ENCODE peak calls at places on chromosome 13, in four cellular contexts. One of them, this sample, is unnamed.

GRCh38 chr13:76516013-76516412 is 370.2 kb downstream of the KCTD12 start:
- DNase-seq in epithelial cell of proximal tubule: no peak
- DNase-seq in pancreas: no peak
- DNase-seq in RWPE2: no peak
- DNase-seq in this sample: no peak

GRCh38 chr13:44294868-44295267 is 78.8 kb upstream of the SERP2 start:
- DNase-seq in epithelial cell of proximal tubule: no peak
- DNase-seq in pancreas: no peak
- DNase-seq in RWPE2: no peak
- DNase-seq in this sample: no peak

GRCh38 chr13:107736149-107736548 is 479.2 kb downstream of the LIG4 start:
- DNase-seq in epithelial cell of proximal tubule: no peak
- DNase-seq in pancreas: no peak
- DNase-seq in RWPE2: no peak
- DNase-seq in this sample: no peak

GRCh38 chr13:23183292-23183691 is 2.5 kb downstream of the SGCG start:
- DNase-seq in epithelial cell of proximal tubule: no peak
- DNase-seq in pancreas: no peak
- DNase-seq in RWPE2: no peak
- DNase-seq in this sample: no peak

GRCh38 chr13:101763191-101763590 is 310.7 kb downstream of the ITGBL1 start:
- DNase-seq in epithelial cell of proximal tubule: no peak
- DNase-seq in pancreas: no peak
- DNase-seq in RWPE2: no peak
- DNase-seq in this sample: no peak

GRCh38 chr13:82565191-82565590 is 1317.1 kb downstream of the SLITRK1 start:
- DNase-seq in epithelial cell of proximal tubule: no peak
- DNase-seq in pancreas: no peak
- DNase-seq in RWPE2: no peak
- DNase-seq in this sample: no peak

GRCh38 chr13:50244913-50245574 is 229.8 kb downstream of the KCNRG start:
- DNase-seq in epithelial cell of proximal tubule: peak; percentile 83
- DNase-seq in pancreas: no peak
- DNase-seq in RWPE2: no peak
- DNase-seq in this sample: no peak

GRCh38 chr13:63944896-63945295 is 2529.2 kb upstream of the PCDH20 start:
- DNase-seq in epithelial cell of proximal tubule: no peak
- DNase-seq in pancreas: no peak
- DNase-seq in RWPE2: no peak
- DNase-seq in this sample: no peak

GRCh38 chr13:74070065-74070464 is 64.1 kb downstream of the KLF12 start:
- DNase-seq in epithelial cell of proximal tubule: no peak
- DNase-seq in pancreas: no peak
- DNase-seq in RWPE2: no peak
- DNase-seq in this sample: no peak

GRCh38 chr13:112670118-112670517 is 19.7 kb upstream of the ATP11A start:
- DNase-seq in epithelial cell of proximal tubule: peak; percentile 82
- DNase-seq in pancreas: no peak
- DNase-seq in RWPE2: no peak
- DNase-seq in this sample: no peak

GRCh38 chr13:50355797-50356196 is 340.6 kb downstream of the KCNRG start:
- DNase-seq in epithelial cell of proximal tubule: no peak
- DNase-seq in pancreas: no peak
- DNase-seq in RWPE2: no peak
- DNase-seq in this sample: no peak

GRCh38 chr13:106143392-106143791 is 392.1 kb downstream of the EFNB2 start:
- DNase-seq in epithelial cell of proximal tubule: no peak
- DNase-seq in pancreas: no peak
- DNase-seq in RWPE2: no peak
- DNase-seq in this sample: peak; percentile 19

GRCh38 chr13:72886272-72887062 is 104.5 kb downstream of the PIBF1 start:
- DNase-seq in epithelial cell of proximal tubule: no peak
- DNase-seq in pancreas: no peak
- DNase-seq in RWPE2: no peak
- DNase-seq in this sample: no peak

GRCh38 chr13:114063545-114064515 is 68.6 kb downstream of the RASA3 start:
- DNase-seq in epithelial cell of proximal tubule: no peak
- DNase-seq in pancreas: no peak
- DNase-seq in RWPE2: no peak
- DNase-seq in this sample: no peak

GRCh38 chr13:106362637-106363036 is 172.8 kb downstream of the EFNB2 start:
- DNase-seq in epithelial cell of proximal tubule: no peak
- DNase-seq in pancreas: no peak
- DNase-seq in RWPE2: no peak
- DNase-seq in this sample: no peak

GRCh38 chr13:82654851-82655517 is 1227.3 kb downstream of the SLITRK1 start:
- DNase-seq in epithelial cell of proximal tubule: no peak
- DNase-seq in pancreas: peak; percentile 19
- DNase-seq in RWPE2: no peak
- DNase-seq in this sample: no peak

GRCh38 chr13:100515410-100515800 is 73.2 kb downstream of the GGACT start:
- DNase-seq in epithelial cell of proximal tubule: no peak
- DNase-seq in pancreas: no peak
- DNase-seq in RWPE2: no peak
- DNase-seq in this sample: no peak

GRCh38 chr13:100518394-100519062 is 70.1 kb downstream of the GGACT start:
- DNase-seq in epithelial cell of proximal tubule: no peak
- DNase-seq in pancreas: no peak
- DNase-seq in RWPE2: no peak
- DNase-seq in this sample: no peak

GRCh38 chr13:100514788-100515409 is 73.7 kb downstream of the GGACT start:
- DNase-seq in epithelial cell of proximal tubule: peak; percentile 26
- DNase-seq in pancreas: peak; percentile 80
- DNase-seq in RWPE2: no peak
- DNase-seq in this sample: no peak

GRCh38 chr13:100517706-100518105 is 70.9 kb downstream of the GGACT start:
- DNase-seq in epithelial cell of proximal tubule: no peak
- DNase-seq in pancreas: no peak
- DNase-seq in RWPE2: no peak
- DNase-seq in this sample: no peak

DNA sequence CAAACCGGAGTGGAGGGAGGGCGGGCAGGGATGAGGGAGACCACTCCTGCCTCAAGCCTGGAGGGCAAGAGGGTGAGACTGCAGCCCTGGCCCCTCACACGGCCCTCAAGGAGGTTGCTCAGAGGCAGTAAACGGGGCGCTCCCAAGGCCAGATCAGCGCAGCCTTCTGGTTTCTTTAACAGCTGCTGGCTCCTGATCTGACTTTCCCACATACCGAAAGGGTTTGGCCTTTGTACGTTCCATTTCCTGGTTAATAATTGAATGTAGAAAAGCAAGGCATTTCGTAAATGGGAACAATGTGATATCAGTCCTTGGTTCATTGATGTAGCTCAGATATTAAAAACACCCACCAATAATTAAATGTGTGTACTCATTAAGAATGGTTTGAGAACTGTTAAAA is 71.5 kb downstream of the GGACT start:
- DNase-seq in epithelial cell of proximal tubule: peak; percentile 72
- DNase-seq in pancreas: peak; percentile 43
- DNase-seq in RWPE2: no peak
- DNase-seq in this sample: no peak
- H3K4me3 ChIP-seq in epithelial cell of proximal tubule: peak overlapping the region; percentile 28
- H3K4me3 ChIP-seq in pancreas: no peak overlapping the region
- H3K4me3 ChIP-seq in RWPE2: no peak overlapping the region
- H3K4me3 ChIP-seq in this sample: no peak overlapping the region

GRCh38 chr13:102914629-102914935 is 68.8 kb downstream of the ERCC5 start:
- DNase-seq in epithelial cell of proximal tubule: no peak
- DNase-seq in pancreas: no peak
- DNase-seq in RWPE2: no peak
- DNase-seq in this sample: no peak
- TF ChIP-seq CTCF in epithelial cell of proximal tubule: no peak
- TF ChIP-seq CTCF in pancreas: no peak
- TF ChIP-seq CTCF in RWPE2: no peak
- TF ChIP-seq CTCF in this sample: no peak

DNA sequence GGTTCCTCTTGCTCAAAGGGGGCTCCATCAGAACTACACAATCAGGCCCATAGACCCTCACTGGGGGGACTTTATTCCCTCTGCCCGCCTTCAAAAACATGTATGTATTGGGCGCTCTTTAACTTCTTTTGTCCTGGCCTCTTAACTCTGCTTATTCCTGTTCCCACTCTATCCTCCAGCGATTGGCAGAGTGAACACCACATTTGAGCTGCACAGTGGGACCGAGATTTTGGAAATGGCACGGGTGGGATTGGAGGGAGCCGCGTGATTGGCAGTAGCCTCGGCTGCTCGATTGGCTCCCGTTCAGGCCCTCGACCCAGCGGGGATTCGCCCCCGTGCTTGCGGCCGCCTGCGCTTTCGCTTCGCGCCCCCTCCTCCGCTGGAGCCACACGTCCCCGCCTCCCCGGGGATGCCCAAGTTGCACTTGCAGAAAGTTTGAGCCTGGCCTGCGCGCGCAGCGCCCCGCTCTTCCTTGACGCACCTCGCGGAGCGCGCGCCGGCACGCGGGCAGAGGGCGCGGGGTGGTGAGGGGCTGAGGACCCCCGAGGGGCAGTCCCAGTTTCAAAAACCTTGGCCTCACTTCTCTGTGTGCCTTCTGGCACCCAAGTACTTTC is at the start of gene ZIC5:
- DNase-seq in epithelial cell of proximal tubule: no peak
- DNase-seq in pancreas: no peak
- DNase-seq in RWPE2: peak; percentile 50
- DNase-seq in this sample: no peak
- H3K4me3 ChIP-seq in epithelial cell of proximal tubule: no peak within 1 kb of the TSS
- H3K4me3 ChIP-seq in pancreas: peak within 1 kb of the TSS; percentile 22
- H3K4me3 ChIP-seq in RWPE2: peak within 1 kb of the TSS; percentile 22
- H3K4me3 ChIP-seq in this sample: no peak within 1 kb of the TSS

GRCh38 chr13:85896516-85897450 is 97.6 kb upstream of the SLITRK6 start:
- DNase-seq in epithelial cell of proximal tubule: no peak
- DNase-seq in pancreas: no peak
- DNase-seq in RWPE2: no peak
- DNase-seq in this sample: no peak
- TF ChIP-seq CTCF in epithelial cell of proximal tubule: peak; percentile 40
- TF ChIP-seq CTCF in pancreas: no peak
- TF ChIP-seq CTCF in RWPE2: peak; percentile 34
- TF ChIP-seq CTCF in this sample: no peak

GRCh38 chr13:21054313-21054712 is 7.1 kb downstream of the LATS2 start:
- DNase-seq in epithelial cell of proximal tubule: no peak
- DNase-seq in pancreas: no peak
- DNase-seq in RWPE2: no peak
- DNase-seq in this sample: no peak

GRCh38 chr13:21055511-21056045 is 5.8 kb downstream of the LATS2 start:
- DNase-seq in epithelial cell of proximal tubule: no peak
- DNase-seq in pancreas: no peak
- DNase-seq in RWPE2: no peak
- DNase-seq in this sample: no peak

GRCh38 chr13:21051675-21052074 is 9.7 kb downstream of the LATS2 start:
- DNase-seq in epithelial cell of proximal tubule: no peak
- DNase-seq in pancreas: no peak
- DNase-seq in RWPE2: no peak
- DNase-seq in this sample: no peak

GRCh38 chr13:21053231-21053630 is 8.2 kb downstream of the LATS2 start:
- DNase-seq in epithelial cell of proximal tubule: no peak
- DNase-seq in pancreas: no peak
- DNase-seq in RWPE2: no peak
- DNase-seq in this sample: no peak

GRCh38 chr13:21055016-21055415 is 6.4 kb downstream of the LATS2 start:
- DNase-seq in epithelial cell of proximal tubule: no peak
- DNase-seq in pancreas: no peak
- DNase-seq in RWPE2: no peak
- DNase-seq in this sample: no peak
- H3K4me3 ChIP-seq in epithelial cell of proximal tubule: no peak overlapping the region
- H3K4me3 ChIP-seq in pancreas: no peak overlapping the region
- H3K4me3 ChIP-seq in RWPE2: no peak overlapping the region
- H3K4me3 ChIP-seq in this sample: no peak overlapping the region

DNA sequence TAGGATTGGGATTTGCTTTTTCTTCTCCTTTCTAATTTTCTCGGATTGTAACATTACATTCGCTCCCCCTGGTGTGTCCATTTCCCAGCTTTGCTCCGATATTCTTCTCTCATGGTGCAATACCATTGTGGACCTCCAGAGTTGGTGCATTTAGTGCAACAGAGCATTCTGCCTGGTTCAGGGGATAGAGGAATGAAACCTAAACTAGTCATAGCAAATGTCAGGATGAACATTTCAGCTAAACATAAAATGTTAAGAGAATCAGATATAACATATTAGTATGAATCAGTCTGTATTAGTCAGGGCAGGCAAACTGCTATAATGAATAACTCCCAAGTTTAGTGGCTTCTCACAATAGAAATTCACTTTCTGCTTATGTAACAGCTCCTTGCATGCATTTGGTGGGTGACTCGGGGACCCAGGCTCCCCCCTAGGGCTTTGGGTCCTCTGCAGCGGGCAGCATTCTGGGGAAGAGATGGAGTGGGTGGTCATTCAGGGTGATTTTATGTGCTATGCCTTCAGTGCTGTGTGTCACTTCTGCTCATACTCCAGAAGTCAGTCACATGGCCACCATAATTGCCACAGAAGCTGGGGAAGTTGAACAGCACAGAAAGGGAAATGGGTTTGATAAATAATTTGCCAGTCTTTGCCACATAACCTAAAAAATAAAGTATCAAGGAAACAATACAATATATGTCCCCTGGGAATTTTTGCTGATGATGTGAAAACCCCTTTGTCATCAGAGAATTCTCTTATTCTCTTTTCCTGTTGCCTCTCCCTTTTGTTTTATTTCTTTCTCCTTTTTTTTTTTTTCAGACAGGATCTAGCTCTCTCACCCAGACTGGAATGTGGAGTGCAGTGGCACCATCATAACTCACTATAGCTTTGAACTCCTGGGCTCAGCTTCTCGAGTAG is 111.0 kb downstream of the HSPH1 start:
- DNase-seq in epithelial cell of proximal tubule: no peak
- DNase-seq in pancreas: no peak
- DNase-seq in RWPE2: no peak
- DNase-seq in this sample: no peak
- TF ChIP-seq CTCF in epithelial cell of proximal tubule: peak; percentile 40
- TF ChIP-seq CTCF in pancreas: no peak
- TF ChIP-seq CTCF in RWPE2: no peak
- TF ChIP-seq CTCF in this sample: peak; percentile 22

DNA sequence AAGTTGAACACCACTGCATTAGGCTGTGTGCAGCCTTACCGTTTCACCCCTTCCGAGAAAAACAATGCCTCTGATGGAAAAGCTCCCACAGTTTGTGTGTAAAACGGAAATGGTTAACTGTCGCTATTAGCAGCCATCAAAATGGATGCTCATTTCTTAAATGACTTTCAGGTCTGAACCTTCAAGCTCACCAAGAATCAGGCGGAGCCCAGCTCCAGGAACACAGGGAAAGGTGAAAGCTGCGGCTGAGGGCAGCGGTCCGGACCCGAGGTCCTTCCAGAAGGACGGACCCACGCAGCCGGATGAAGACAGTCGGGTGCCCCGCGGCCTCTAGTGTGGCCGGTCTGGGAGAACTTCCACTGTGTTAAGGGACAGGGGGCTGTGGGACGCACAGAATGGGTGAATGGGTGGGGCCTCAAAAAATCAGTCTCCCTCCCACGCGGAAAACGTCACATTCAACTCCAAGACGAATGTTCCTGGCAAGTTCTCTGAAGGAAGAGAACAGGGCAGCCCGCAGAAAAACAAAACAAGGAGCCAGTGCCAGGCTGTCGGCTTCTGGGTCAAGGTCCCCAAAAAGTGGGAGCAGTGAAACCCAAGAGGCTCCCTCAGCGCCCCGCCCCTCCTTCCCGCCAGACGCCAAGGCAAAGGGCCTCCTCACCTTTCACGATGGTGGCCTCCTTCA is 4.9 kb downstream of the IRS2 start:
- DNase-seq in epithelial cell of proximal tubule: no peak
- DNase-seq in pancreas: no peak
- DNase-seq in RWPE2: no peak
- DNase-seq in this sample: no peak
- H3K4me3 ChIP-seq in epithelial cell of proximal tubule: peak overlapping the region; percentile 63
- H3K4me3 ChIP-seq in pancreas: peak overlapping the region; percentile 25
- H3K4me3 ChIP-seq in RWPE2: peak overlapping the region; percentile 42
- H3K4me3 ChIP-seq in this sample: peak overlapping the region; percentile 57